ENCODE peak calls at places on chromosome 16, in four cellular contexts. M is nephron progenitor cell, F is heart left ventricle, P is NCI-H1417. C is an unnamed sample.

GRCh38 chr16:85548375-85548774 is 64.7 kb upstream of the GSE1 start:
- DNase-seq in P (no peak), F (no peak), M (no peak), C (no peak)

GRCh38 chr16:89072216-89073130 is 21.2 kb upstream of the ACSF3 start:
- DNase-seq in M (peak; percentile 47), F (peak; percentile 47), P (peak; percentile 83), C (no peak)

GRCh38 chr16:55508941-55509920 is at the start of gene LPCAT2:
- DNase-seq in P (peak; percentile 82), F (peak; percentile 90), M (peak; percentile 92), C (peak; percentile 49)

GRCh38 chr16:57394444-57394843 is 10.1 kb upstream of the CCL17 start:
- DNase-seq in F (peak; percentile 57), M (no peak), P (no peak), C (no peak)

GRCh38 chr16:15461376-15461775 is 27.0 kb downstream of the BMERB1 start:
- DNase-seq in P (no peak), M (no peak), F (no peak), C (no peak)

GRCh38 chr16:13529193-13529982 is 390.6 kb upstream of the ERCC4 start:
- DNase-seq in P (no peak), M (no peak), F (no peak), C (peak; percentile 2)

GRCh38 chr16:52435573-52435972 is 111.4 kb downstream of the TOX3 start:
- DNase-seq in M (no peak), F (no peak), P (peak; percentile 99), C (no peak)

GRCh38 chr16:31253642-31254045 is 6.1 kb upstream of the ITGAM start:
- DNase-seq in P (no peak), M (no peak), F (peak; percentile 40), C (no peak)

GRCh38 chr16:81707411-81708321 is 71.4 kb upstream of the PLCG2 start:
- DNase-seq in P (no peak), F (no peak), M (no peak), C (no peak)

GRCh38 chr16:70656065-70656711 is 9.8 kb downstream of the IL34 start:
- DNase-seq in P (no peak), M (no peak), F (no peak), C (no peak)

GRCh38 chr16:82071421-82071820 is 36.4 kb downstream of the HSD17B2 start:
- DNase-seq in M (no peak), F (no peak), P (no peak), C (no peak)

GRCh38 chr16:67674851-67675578 is 8.4 kb downstream of the C16orf86 start:
- DNase-seq in F (no peak), M (no peak), P (peak; percentile 48), C (no peak)

GRCh38 chr16:19994771-19995170 is 78.9 kb downstream of the GPR139 start:
- DNase-seq in M (no peak), F (no peak), P (no peak), C (no peak)

GRCh38 chr16:31184888-31185287 is 4.9 kb downstream of the FUS start:
- DNase-seq in P (no peak), F (no peak), M (no peak), C (no peak)

GRCh38 chr16:48014349-48015135 is 141.3 kb downstream of the ABCC12 start:
- DNase-seq in P (peak; percentile 3), F (no peak), M (peak; percentile 10), C (no peak)

GRCh38 chr16:15976929-15977637 is 27.7 kb downstream of the ABCC1 start:
- DNase-seq in F (no peak), P (no peak), M (no peak), C (no peak)

GRCh38 chr16:88023366-88023765 is 72.1 kb downstream of the BANP start:
- DNase-seq in M (no peak), P (no peak), F (no peak), C (no peak)

GRCh38 chr16:26777821-26778220 is 288.9 kb upstream of the C16orf82 start:
- DNase-seq in P (no peak), M (no peak), F (no peak), C (no peak)

GRCh38 chr16:78770353-78771091 is 671.1 kb downstream of the WWOX start:
- DNase-seq in M (peak; percentile 73), F (peak; percentile 78), P (peak; percentile 1), C (peak; percentile 63)

GRCh38 chr16:22075043-22075757 is 17.1 kb upstream of the VWA3A start:
- DNase-seq in P (no peak), F (no peak), M (no peak), C (no peak)

GRCh38 chr16:86391486-86391885 is 118.8 kb upstream of the FOXF1 start:
- DNase-seq in P (no peak), F (no peak), M (no peak), C (no peak)

GRCh38 chr16:49580751-49581303 is 207.2 kb downstream of the C16orf78 start:
- DNase-seq in F (no peak), M (no peak), P (peak; percentile 47), C (no peak)

GRCh38 chr16:19715566-19715965 is 2.5 kb downstream of the KNOP1 start:
- DNase-seq in P (no peak), M (no peak), F (no peak), C (no peak)

GRCh38 chr16:13322357-13322756 is 421.0 kb downstream of the SHISA9 start:
- DNase-seq in P (no peak), M (no peak), F (no peak), C (no peak)

GRCh38 chr16:27767971-27768591 is 218.1 kb downstream of the KATNIP start:
- DNase-seq in P (no peak), F (no peak), M (no peak), C (no peak)

GRCh38 chr16:57727610-57728009 is 8.0 kb upstream of the KATNB1 start:
- DNase-seq in F (no peak), P (no peak), M (no peak), C (no peak)

GRCh38 chr16:26348095-26348494 is 656.3 kb downstream of the HS3ST4 start:
- DNase-seq in M (no peak), P (no peak), F (no peak), C (no peak)

GRCh38 chr16:58264961-58265479 is 29.8 kb downstream of the PRSS54 start:
- DNase-seq in M (no peak), F (no peak), P (no peak), C (no peak)

GRCh38 chr16:66269631-66270332 is 96.7 kb upstream of the CDH5 start:
- DNase-seq in F (no peak), P (no peak), M (no peak), C (no peak)

GRCh38 chr16:53545433-53545832 is 42.4 kb upstream of the AKTIP start:
- DNase-seq in P (no peak), F (no peak), M (no peak), C (no peak)

GRCh38 chr16:26598061-26598460 is 468.7 kb upstream of the C16orf82 start:
- DNase-seq in F (no peak), P (no peak), M (no peak), C (peak; percentile 15)

GRCh38 chr16:19014456-19014855 is 30.7 kb downstream of the TMC7 start:
- DNase-seq in M (no peak), F (no peak), P (no peak), C (no peak)

GRCh38 chr16:4172070-4172469 is 55.8 kb upstream of the ADCY9 start:
- DNase-seq in M (no peak), F (no peak), P (no peak), C (no peak)

GRCh38 chr16:89050119-89050867 is 43.4 kb upstream of the ACSF3 start:
- DNase-seq in M (no peak), F (peak; percentile 17), P (no peak), C (no peak)

GRCh38 chr16:24319415-24319814 is 63.3 kb downstream of the CACNG3 start:
- DNase-seq in P (no peak), F (no peak), M (no peak), C (no peak)

GRCh38 chr16:30934827-30935557 is 11.6 kb downstream of the FBXL19 start:
- DNase-seq in M (peak; percentile 52), F (no peak), P (no peak), C (no peak)

GRCh38 chr16:51132484-51132883 is 18.6 kb downstream of the SALL1 start:
- DNase-seq in P (no peak), M (no peak), F (no peak), C (no peak)

GRCh38 chr16:84115919-84116719 is 623 bp downstream of the MBTPS1 start:
- DNase-seq in F (peak; percentile 50), M (no peak), P (peak; percentile 83), C (no peak)

GRCh38 chr16:30658731-30659506 is 688 bp downstream of the FBRS start:
- DNase-seq in F (peak; percentile 87), P (peak; percentile 99), M (peak; percentile 72), C (peak; percentile 98)

GRCh38 chr16:69188716-69189115 is 1.8 kb downstream of the SNTB2 start:
- DNase-seq in F (no peak), P (no peak), M (no peak), C (no peak)